ENCODE peak calls at places on chromosomes 13 and 19, in five cellular contexts. Y is IMR-90, G is neural progenitor cell, V is PC-3, J is GM23248. M is an unnamed sample.
A peak's percentile ranks its signal among the peaks of the same experiment; 100 is the strongest.

GRCh38 chr13:21142766-21143165 is 33.6 kb downstream of the SKA3 start:
- DNase-seq in J (no peak), V (no peak), G (no peak), Y (no peak), M (no peak)

GRCh38 chr13:111657013-111657412 is 336.6 kb downstream of the TEX29 start:
- DNase-seq in Y (no peak), J (no peak), G (no peak), V (no peak), M (no peak)

GRCh38 chr13:108961542-108962125 is 332.2 kb downstream of the MYO16 start:
- DNase-seq in G (peak; percentile 74), Y (peak; percentile 62), V (peak; percentile 67), J (peak; percentile 67), M (peak; percentile 50)

GRCh38 chr19:57559008-57559403 is 657 bp downstream of the ZNF550 start:
- DNase-seq in J (peak; percentile 58), Y (no peak), V (peak; percentile 30), G (peak; percentile 58), M (peak; percentile 30)

GRCh38 chr13:112854321-112854720 is 114.7 kb upstream of the MCF2L start:
- DNase-seq in G (no peak), Y (no peak), J (no peak), V (no peak), M (no peak)

GRCh38 chr13:91020635-91021034 is 326.9 kb upstream of the MIR17HG start:
- DNase-seq in Y (no peak), G (no peak), V (no peak), J (no peak), M (no peak)

GRCh38 chr13:41499452-41499851 is 42.1 kb downstream of the RGCC start:
- DNase-seq in Y (no peak), J (no peak), V (no peak), G (no peak), M (no peak)

GRCh38 chr13:75305057-75305456 is 176.9 kb downstream of the TBC1D4 start:
- DNase-seq in Y (no peak), V (no peak), G (no peak), J (no peak), M (no peak)

GRCh38 chr13:80444240-80445015 is 103.5 kb upstream of the SPRY2 start:
- DNase-seq in J (no peak), G (no peak), V (no peak), Y (no peak), M (no peak)

GRCh38 chr19:2883686-2884439 is 16.7 kb downstream of the ZNF556 start:
- DNase-seq in V (no peak), Y (no peak), J (peak; percentile 48), G (no peak), M (no peak)

GRCh38 chr13:85575110-85575509 is 224.1 kb downstream of the SLITRK6 start:
- DNase-seq in Y (no peak), V (no peak), J (no peak), G (no peak), M (no peak)

GRCh38 chr19:36169084-36169760 is 17.0 kb upstream of the COX7A1 start:
- DNase-seq in J (no peak), Y (no peak), V (no peak), G (no peak), M (no peak)

GRCh38 chr13:64311948-64312347 is 2896.3 kb upstream of the PCDH20 start:
- DNase-seq in G (no peak), Y (no peak), J (no peak), V (no peak), M (no peak)

GRCh38 chr13:74575729-74576125 is 441.5 kb upstream of the KLF12 start:
- DNase-seq in V (peak; percentile 49), J (peak; percentile 73), Y (peak; percentile 33), G (peak; percentile 86), M (peak; percentile 5)

GRCh38 chr19:55486971-55487883 is 1.0 kb upstream of the SSC5D start:
- DNase-seq in Y (peak; percentile 97), G (peak; percentile 44), V (peak; percentile 81), J (peak; percentile 97), M (peak; percentile 67)

GRCh38 chr13:36758345-36758744 is 60.7 kb upstream of the RFXAP start:
- DNase-seq in Y (no peak), V (no peak), J (no peak), G (no peak), M (no peak)

GRCh38 chr13:113838711-113839201 is 25.1 kb downstream of the GAS6 start:
- DNase-seq in V (no peak), G (no peak), Y (no peak), J (no peak), M (no peak)

GRCh38 chr19:54905908-54906511 is at the start of gene NCR1:
- DNase-seq in Y (no peak), G (no peak), J (no peak), V (no peak), M (no peak)

GRCh38 chr13:38685974-38686571 is 804 bp upstream of the FREM2 start:
- DNase-seq in G (peak; percentile 83), Y (no peak), V (peak; percentile 26), J (peak; percentile 31), M (peak; percentile 44)

GRCh38 chr13:93172109-93172508 is 54.5 kb upstream of the GPC6 start:
- DNase-seq in G (peak; percentile 7), V (no peak), Y (no peak), J (no peak), M (no peak)

GRCh38 chr13:112760440-112760839 is 70.6 kb downstream of the ATP11A start:
- DNase-seq in G (no peak), J (peak; percentile 56), V (peak; percentile 58), Y (peak; percentile 87), M (no peak)

GRCh38 chr13:27920677-27921420 is 1.0 kb downstream of the PDX1 start:
- DNase-seq in Y (peak; percentile 6), G (peak; percentile 60), J (peak; percentile 46), V (peak; percentile 26), M (peak; percentile 39)

GRCh38 chr13:27918918-27919255 is 913 bp upstream of the PDX1 start:
- DNase-seq in J (no peak), V (no peak), Y (no peak), G (no peak), M (no peak)

GRCh38 chr13:27918041-27918917 is 1.5 kb upstream of the PDX1 start:
- DNase-seq in G (peak; percentile 72), V (no peak), Y (no peak), J (no peak), M (no peak)

GRCh38 chr13:27919934-27920676 is at the start of gene PDX1:
- DNase-seq in G (peak; percentile 82), Y (no peak), V (peak; percentile 37), J (peak; percentile 28), M (peak; percentile 46)

DNA sequence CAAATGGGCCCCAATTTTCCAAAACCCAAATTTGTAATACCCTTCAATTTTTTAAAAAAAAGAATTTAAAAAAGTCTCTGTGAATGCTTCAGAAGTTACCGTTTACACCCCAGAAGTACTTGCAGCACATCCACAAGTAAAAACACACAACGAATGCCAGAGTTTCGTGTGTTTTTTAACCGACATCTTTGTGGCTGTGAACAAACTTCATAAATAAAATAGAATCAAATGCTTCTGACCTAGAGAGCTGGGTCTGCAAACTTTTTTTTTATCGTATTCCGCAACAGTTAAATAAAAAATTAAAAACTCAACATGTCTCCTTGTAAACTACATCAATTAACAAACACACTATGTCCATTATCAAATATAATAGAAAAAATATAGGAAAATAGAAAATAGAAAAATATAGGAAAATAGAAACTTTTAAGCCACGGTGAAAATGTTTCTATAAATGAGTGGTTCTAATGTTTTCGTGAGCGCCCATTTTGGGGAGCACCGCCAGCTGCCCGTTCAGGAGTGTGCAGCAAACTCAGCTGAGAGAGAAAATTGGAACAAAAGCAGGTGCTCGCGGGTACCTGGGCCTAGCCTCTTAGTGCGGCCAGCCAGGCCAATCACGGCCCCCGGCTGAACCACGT is 384 bp upstream of the PDX1 start:
- DNase-seq in Y (no peak), G (no peak), J (no peak), V (no peak), M (no peak)
- H3K4me3 ChIP-seq in Y (no peak overlapping the region), G (peak overlapping the region; percentile 37), J (peak overlapping the region; percentile 44), V (no peak overlapping the region), M (no peak overlapping the region)

DNA sequence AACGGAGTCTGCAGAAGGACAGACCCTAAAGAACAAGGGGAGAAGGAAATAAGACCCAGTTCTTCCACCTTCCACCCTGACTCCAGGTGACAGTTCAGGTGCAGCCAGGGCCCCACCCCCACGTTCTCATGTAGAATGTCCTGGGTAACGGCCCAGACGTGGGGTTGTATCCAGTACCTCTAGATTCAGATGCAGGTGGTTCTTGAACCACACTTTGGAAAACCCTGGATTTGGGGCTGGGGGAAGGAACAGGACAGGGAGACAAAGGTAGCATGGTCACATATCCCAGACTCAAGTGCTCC is 2.2 kb downstream of the DMPK start:
- DNase-seq in G (no peak), V (no peak), J (no peak), Y (no peak), M (no peak)
- H3K27me3 ChIP-seq in G (peaks cover 5% of the 10 kb centered on the region), V (no peaks in the 10 kb centered on the region), J (no peaks in the 10 kb centered on the region), Y (no peaks in the 10 kb centered on the region), M (no peaks in the 10 kb centered on the region)

GRCh38 chr19:32291876-32292275 is 53.5 kb upstream of the ZNF507 start:
- DNase-seq in J (no peak), Y (no peak), G (no peak), V (no peak), M (no peak)

GRCh38 chr19:32287086-32287485 is 58.3 kb upstream of the ZNF507 start:
- DNase-seq in G (no peak), J (no peak), Y (no peak), V (no peak), M (no peak)

GRCh38 chr19:32289566-32290210 is 55.7 kb upstream of the ZNF507 start:
- DNase-seq in V (no peak), Y (no peak), G (no peak), J (no peak), M (no peak)

GRCh38 chr19:32287811-32288227 is 57.6 kb upstream of the ZNF507 start:
- DNase-seq in Y (peak; percentile 61), J (peak; percentile 76), V (peak; percentile 60), G (peak; percentile 85), M (peak; percentile 29)
- H3K9ac ChIP-seq in Y (no peak overlapping the region), J (peak overlapping the region; percentile 31), V (no peak overlapping the region), G (no peak overlapping the region), M (no peak overlapping the region)

GRCh38 chr13:46553521-46553885 is 533 bp downstream of the LRCH1 start:
- DNase-seq in J (no peak), V (no peak), Y (no peak), G (peak; percentile 19), M (no peak)

GRCh38 chr13:46552302-46552680 is 679 bp upstream of the LRCH1 start:
- DNase-seq in G (no peak), V (no peak), Y (no peak), J (peak; percentile 15), M (no peak)

GRCh38 chr13:46551410-46552301 is 1.3 kb upstream of the LRCH1 start:
- DNase-seq in G (peak; percentile 85), Y (peak; percentile 75), J (peak; percentile 88), V (peak; percentile 76), M (peak; percentile 56)

GRCh38 chr13:46553886-46554855 is 1.2 kb downstream of the LRCH1 start:
- DNase-seq in V (peak; percentile 78), Y (peak; percentile 95), J (peak; percentile 91), G (peak; percentile 78), M (peak; percentile 89)

DNA sequence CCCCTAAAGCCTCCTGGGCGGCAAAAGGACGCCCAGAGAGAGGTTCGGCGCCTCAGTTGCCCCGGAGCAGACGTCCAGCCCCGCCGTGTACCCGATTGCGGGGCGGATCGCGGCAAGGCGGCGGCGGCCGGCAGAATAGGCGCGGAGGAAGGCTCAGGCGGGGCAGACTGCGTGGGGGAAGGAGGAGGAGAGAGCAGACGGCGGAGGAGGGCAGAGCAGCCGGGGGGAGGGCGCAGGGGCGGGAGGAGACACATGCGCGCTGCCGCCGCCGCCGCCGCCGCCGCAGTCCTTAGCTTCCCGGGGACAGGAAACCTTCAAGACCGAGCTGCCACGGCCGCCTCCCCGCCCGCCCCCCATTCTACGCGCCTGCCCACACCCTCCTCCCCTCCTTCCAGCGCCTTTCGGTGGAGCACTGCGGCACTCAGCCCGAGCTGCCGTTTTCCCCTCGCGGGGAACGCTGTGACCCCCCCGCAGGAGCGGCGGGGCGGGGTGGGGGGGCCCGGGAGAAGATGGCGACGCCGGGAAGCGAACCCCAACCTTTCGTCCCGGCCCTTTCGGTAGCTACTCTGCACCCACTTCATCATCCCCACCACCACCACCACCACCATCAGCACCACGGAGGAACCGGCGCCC is at the start of gene LRCH1:
- DNase-seq in V (peak; percentile 70), J (peak; percentile 95), G (peak; percentile 91), Y (peak; percentile 80), M (peak; percentile 88)
- H3K4me3 ChIP-seq in V (peak within 1 kb of the TSS; percentile 77), J (peak within 1 kb of the TSS; percentile 91), G (peak within 1 kb of the TSS; percentile 77), Y (peak within 1 kb of the TSS; percentile 91), M (peak within 1 kb of the TSS; percentile 91)